ENCODE peak calls at places on chromosome 18, in six cellular contexts. One of them, this sample, is unnamed.

GRCh38 chr18:79624356-79624961 is 55.1 kb upstream of the CTDP1 start:
- DNase-seq in AG04450: no peak
- DNase-seq in activated T-cell treated with anti-CD3 and anti-CD28 coated beads for 24 hours: no peak
- DNase-seq in naive thymus-derived CD4-positive, alpha-beta T cell: no peak
- DNase-seq in Calu3: no peak
- DNase-seq in HTR-8/SVneo: no peak
- DNase-seq in this sample: no peak

GRCh38 chr18:48137354-48138208 is 207.1 kb upstream of the SMAD2 start:
- DNase-seq in AG04450: no peak
- DNase-seq in activated T-cell treated with anti-CD3 and anti-CD28 coated beads for 24 hours: no peak
- DNase-seq in naive thymus-derived CD4-positive, alpha-beta T cell: no peak
- DNase-seq in Calu3: no peak
- DNase-seq in HTR-8/SVneo: no peak
- DNase-seq in this sample: no peak

GRCh38 chr18:48954837-48955527 is 4.2 kb upstream of the SMAD7 start:
- DNase-seq in AG04450: no peak
- DNase-seq in activated T-cell treated with anti-CD3 and anti-CD28 coated beads for 24 hours: no peak
- DNase-seq in naive thymus-derived CD4-positive, alpha-beta T cell: no peak
- DNase-seq in Calu3: no peak
- DNase-seq in HTR-8/SVneo: no peak
- DNase-seq in this sample: no peak

GRCh38 chr18:26057208-26057821 is 33.1 kb downstream of the SS18 start:
- DNase-seq in AG04450: peak; percentile 10
- DNase-seq in activated T-cell treated with anti-CD3 and anti-CD28 coated beads for 24 hours: no peak
- DNase-seq in naive thymus-derived CD4-positive, alpha-beta T cell: no peak
- DNase-seq in Calu3: no peak
- DNase-seq in HTR-8/SVneo: no peak
- DNase-seq in this sample: no peak

GRCh38 chr18:67735506-67735905 is 219.0 kb upstream of the DSEL start:
- DNase-seq in AG04450: no peak
- DNase-seq in activated T-cell treated with anti-CD3 and anti-CD28 coated beads for 24 hours: no peak
- DNase-seq in naive thymus-derived CD4-positive, alpha-beta T cell: no peak
- DNase-seq in Calu3: no peak
- DNase-seq in HTR-8/SVneo: no peak
- DNase-seq in this sample: no peak

GRCh38 chr18:35642802-35643201 is 61.3 kb downstream of the GALNT1 start:
- DNase-seq in AG04450: no peak
- DNase-seq in activated T-cell treated with anti-CD3 and anti-CD28 coated beads for 24 hours: no peak
- DNase-seq in naive thymus-derived CD4-positive, alpha-beta T cell: no peak
- DNase-seq in Calu3: no peak
- DNase-seq in HTR-8/SVneo: no peak
- DNase-seq in this sample: no peak

GRCh38 chr18:159037-159652 is 788 bp downstream of the USP14 start:
- DNase-seq in AG04450: no peak
- DNase-seq in activated T-cell treated with anti-CD3 and anti-CD28 coated beads for 24 hours: no peak
- DNase-seq in naive thymus-derived CD4-positive, alpha-beta T cell: no peak
- DNase-seq in Calu3: no peak
- DNase-seq in HTR-8/SVneo: no peak
- DNase-seq in this sample: peak; percentile 47

GRCh38 chr18:11179959-11180519 is 30.7 kb upstream of the PIEZO2 start:
- DNase-seq in AG04450: no peak
- DNase-seq in activated T-cell treated with anti-CD3 and anti-CD28 coated beads for 24 hours: no peak
- DNase-seq in naive thymus-derived CD4-positive, alpha-beta T cell: no peak
- DNase-seq in Calu3: no peak
- DNase-seq in HTR-8/SVneo: no peak
- DNase-seq in this sample: no peak

GRCh38 chr18:60485207-60485606 is 112.6 kb upstream of the MC4R start:
- DNase-seq in AG04450: no peak
- DNase-seq in activated T-cell treated with anti-CD3 and anti-CD28 coated beads for 24 hours: no peak
- DNase-seq in naive thymus-derived CD4-positive, alpha-beta T cell: no peak
- DNase-seq in Calu3: no peak
- DNase-seq in HTR-8/SVneo: no peak
- DNase-seq in this sample: no peak

GRCh38 chr18:634551-635045 is 22.9 kb upstream of the TYMS start:
- DNase-seq in AG04450: no peak
- DNase-seq in activated T-cell treated with anti-CD3 and anti-CD28 coated beads for 24 hours: no peak
- DNase-seq in naive thymus-derived CD4-positive, alpha-beta T cell: no peak
- DNase-seq in Calu3: no peak
- DNase-seq in HTR-8/SVneo: no peak
- DNase-seq in this sample: no peak

GRCh38 chr18:36176739-36177138 is 10.6 kb upstream of the MOCOS start:
- DNase-seq in AG04450: no peak
- DNase-seq in activated T-cell treated with anti-CD3 and anti-CD28 coated beads for 24 hours: no peak
- DNase-seq in naive thymus-derived CD4-positive, alpha-beta T cell: no peak
- DNase-seq in Calu3: no peak
- DNase-seq in HTR-8/SVneo: no peak
- DNase-seq in this sample: no peak

GRCh38 chr18:36312806-36313395 is 15.4 kb downstream of the FHOD3 start:
- DNase-seq in AG04450: no peak
- DNase-seq in activated T-cell treated with anti-CD3 and anti-CD28 coated beads for 24 hours: no peak
- DNase-seq in naive thymus-derived CD4-positive, alpha-beta T cell: no peak
- DNase-seq in Calu3: no peak
- DNase-seq in HTR-8/SVneo: no peak
- DNase-seq in this sample: no peak

GRCh38 chr18:34783485-34783884 is 73.4 kb downstream of the DTNA start:
- DNase-seq in AG04450: no peak
- DNase-seq in activated T-cell treated with anti-CD3 and anti-CD28 coated beads for 24 hours: no peak
- DNase-seq in naive thymus-derived CD4-positive, alpha-beta T cell: no peak
- DNase-seq in Calu3: no peak
- DNase-seq in HTR-8/SVneo: no peak
- DNase-seq in this sample: no peak

GRCh38 chr18:36187826-36188721 is 777 bp downstream of the MOCOS start:
- DNase-seq in AG04450: no peak
- DNase-seq in activated T-cell treated with anti-CD3 and anti-CD28 coated beads for 24 hours: no peak
- DNase-seq in naive thymus-derived CD4-positive, alpha-beta T cell: no peak
- DNase-seq in Calu3: peak; percentile 70
- DNase-seq in HTR-8/SVneo: no peak
- DNase-seq in this sample: no peak

GRCh38 chr18:49849331-49850217 is 36.2 kb upstream of the ACAA2 start:
- DNase-seq in AG04450: peak; percentile 63
- DNase-seq in activated T-cell treated with anti-CD3 and anti-CD28 coated beads for 24 hours: no peak
- DNase-seq in naive thymus-derived CD4-positive, alpha-beta T cell: no peak
- DNase-seq in Calu3: peak; percentile 96
- DNase-seq in HTR-8/SVneo: peak; percentile 90
- DNase-seq in this sample: no peak

GRCh38 chr18:43917487-43917886 is 640.2 kb upstream of the SYT4 start:
- DNase-seq in AG04450: no peak
- DNase-seq in activated T-cell treated with anti-CD3 and anti-CD28 coated beads for 24 hours: no peak
- DNase-seq in naive thymus-derived CD4-positive, alpha-beta T cell: no peak
- DNase-seq in Calu3: no peak
- DNase-seq in HTR-8/SVneo: no peak
- DNase-seq in this sample: no peak

GRCh38 chr18:812123-812672 is at the start of gene YES1:
- DNase-seq in AG04450: peak; percentile 21
- DNase-seq in activated T-cell treated with anti-CD3 and anti-CD28 coated beads for 24 hours: peak; percentile 57
- DNase-seq in naive thymus-derived CD4-positive, alpha-beta T cell: peak; percentile 86
- DNase-seq in Calu3: peak; percentile 83
- DNase-seq in HTR-8/SVneo: peak; percentile 79
- DNase-seq in this sample: peak; percentile 81

GRCh38 chr18:75330308-75330707 is 97.2 kb downstream of the SMIM21 start:
- DNase-seq in AG04450: no peak
- DNase-seq in activated T-cell treated with anti-CD3 and anti-CD28 coated beads for 24 hours: no peak
- DNase-seq in naive thymus-derived CD4-positive, alpha-beta T cell: no peak
- DNase-seq in Calu3: no peak
- DNase-seq in HTR-8/SVneo: no peak
- DNase-seq in this sample: no peak

GRCh38 chr18:62183578-62184195 is 3.2 kb downstream of the PIGN start:
- DNase-seq in AG04450: peak; percentile 10
- DNase-seq in activated T-cell treated with anti-CD3 and anti-CD28 coated beads for 24 hours: peak; percentile 26
- DNase-seq in naive thymus-derived CD4-positive, alpha-beta T cell: peak; percentile 49
- DNase-seq in Calu3: peak; percentile 57
- DNase-seq in HTR-8/SVneo: no peak
- DNase-seq in this sample: no peak

GRCh38 chr18:65415167-65415566 is 335.6 kb upstream of the CDH7 start:
- DNase-seq in AG04450: no peak
- DNase-seq in activated T-cell treated with anti-CD3 and anti-CD28 coated beads for 24 hours: no peak
- DNase-seq in naive thymus-derived CD4-positive, alpha-beta T cell: no peak
- DNase-seq in Calu3: no peak
- DNase-seq in HTR-8/SVneo: no peak
- DNase-seq in this sample: no peak

GRCh38 chr18:54181856-54182612 is 42.4 kb downstream of the MBD2 start:
- DNase-seq in AG04450: no peak
- DNase-seq in activated T-cell treated with anti-CD3 and anti-CD28 coated beads for 24 hours: no peak
- DNase-seq in naive thymus-derived CD4-positive, alpha-beta T cell: no peak
- DNase-seq in Calu3: no peak
- DNase-seq in HTR-8/SVneo: no peak
- DNase-seq in this sample: no peak

GRCh38 chr18:55861266-55861665 is 273.3 kb upstream of the TCF4 start:
- DNase-seq in AG04450: no peak
- DNase-seq in activated T-cell treated with anti-CD3 and anti-CD28 coated beads for 24 hours: no peak
- DNase-seq in naive thymus-derived CD4-positive, alpha-beta T cell: no peak
- DNase-seq in Calu3: peak; percentile 29
- DNase-seq in HTR-8/SVneo: no peak
- DNase-seq in this sample: no peak

GRCh38 chr18:13223341-13224148 is 5.0 kb downstream of the LDLRAD4 start:
- DNase-seq in AG04450: no peak
- DNase-seq in activated T-cell treated with anti-CD3 and anti-CD28 coated beads for 24 hours: no peak
- DNase-seq in naive thymus-derived CD4-positive, alpha-beta T cell: no peak
- DNase-seq in Calu3: no peak
- DNase-seq in HTR-8/SVneo: no peak
- DNase-seq in this sample: no peak

GRCh38 chr18:59249186-59249774 is 24.0 kb downstream of the RAX start:
- DNase-seq in AG04450: peak; percentile 65
- DNase-seq in activated T-cell treated with anti-CD3 and anti-CD28 coated beads for 24 hours: no peak
- DNase-seq in naive thymus-derived CD4-positive, alpha-beta T cell: peak; percentile 16
- DNase-seq in Calu3: peak; percentile 70
- DNase-seq in HTR-8/SVneo: peak; percentile 69
- DNase-seq in this sample: peak; percentile 66

This sample was measured in HuH-7.